ENCODE peak calls at places on chromosomes 12 and 14, in six cellular contexts. One of them, this sample, is unnamed.

GRCh38 chr14:78633747-78634146 is 463.6 kb downstream of the NRXN3 start:
- DNase-seq in astrocyte: no peak
- DNase-seq in GM12878: no peak
- DNase-seq in neuronal stem cell: peak
- DNase-seq in HCT116: no peak
- DNase-seq in IMR-90: no peak
- DNase-seq in this sample: no peak

GRCh38 chr12:123533672-123534643 is at the start of gene RILPL1:
- DNase-seq in HCT116: no peak
- DNase-seq in GM12878: no peak
- DNase-seq in neuronal stem cell: peak
- DNase-seq in IMR-90: peak
- DNase-seq in astrocyte: peak
- DNase-seq in this sample: peak

GRCh38 chr14:53391156-53391555 is 238.0 kb upstream of the DDHD1 start:
- DNase-seq in HCT116: peak
- DNase-seq in GM12878: no peak
- DNase-seq in astrocyte: peak
- DNase-seq in neuronal stem cell: no peak
- DNase-seq in IMR-90: peak
- DNase-seq in this sample: no peak

GRCh38 chr14:91394105-91395081 is 23.2 kb downstream of the CCDC88C start:
- DNase-seq in GM12878: no peak
- DNase-seq in HCT116: no peak
- DNase-seq in astrocyte: no peak
- DNase-seq in IMR-90: no peak
- DNase-seq in neuronal stem cell: no peak
- DNase-seq in this sample: no peak

GRCh38 chr14:90552465-90553297 is 155.9 kb downstream of the CALM1 start:
- DNase-seq in IMR-90: no peak
- DNase-seq in GM12878: no peak
- DNase-seq in HCT116: no peak
- DNase-seq in astrocyte: no peak
- DNase-seq in neuronal stem cell: no peak
- DNase-seq in this sample: no peak

GRCh38 chr14:103317976-103318580 is 16.0 kb upstream of the EIF5 start:
- DNase-seq in GM12878: no peak
- DNase-seq in astrocyte: no peak
- DNase-seq in neuronal stem cell: no peak
- DNase-seq in IMR-90: no peak
- DNase-seq in HCT116: no peak
- DNase-seq in this sample: no peak

GRCh38 chr14:89858084-89858483 is 96.4 kb downstream of the EFCAB11 start:
- DNase-seq in neuronal stem cell: no peak
- DNase-seq in IMR-90: no peak
- DNase-seq in GM12878: no peak
- DNase-seq in astrocyte: peak
- DNase-seq in HCT116: no peak
- DNase-seq in this sample: no peak

GRCh38 chr12:112747501-112747900 is 44.0 kb upstream of the RPH3A start:
- DNase-seq in HCT116: no peak
- DNase-seq in neuronal stem cell: no peak
- DNase-seq in astrocyte: no peak
- DNase-seq in IMR-90: no peak
- DNase-seq in GM12878: no peak
- DNase-seq in this sample: no peak

GRCh38 chr12:3130053-3130805 is 53.0 kb downstream of the TSPAN9 start:
- DNase-seq in neuronal stem cell: no peak
- DNase-seq in HCT116: no peak
- DNase-seq in astrocyte: no peak
- DNase-seq in GM12878: no peak
- DNase-seq in IMR-90: peak
- DNase-seq in this sample: no peak

GRCh38 chr14:52042371-52043037 is 26.4 kb downstream of the NID2 start:
- DNase-seq in neuronal stem cell: no peak
- DNase-seq in IMR-90: no peak
- DNase-seq in GM12878: no peak
- DNase-seq in astrocyte: no peak
- DNase-seq in HCT116: no peak
- DNase-seq in this sample: no peak

GRCh38 chr12:8035440-8036010 is 3.0 kb downstream of the FOXJ2 start:
- DNase-seq in HCT116: no peak
- DNase-seq in GM12878: no peak
- DNase-seq in astrocyte: peak
- DNase-seq in IMR-90: peak
- DNase-seq in neuronal stem cell: no peak
- DNase-seq in this sample: no peak

GRCh38 chr14:21993070-21993469 is 319.5 kb upstream of the OR4E1 start:
- DNase-seq in astrocyte: no peak
- DNase-seq in IMR-90: no peak
- DNase-seq in neuronal stem cell: no peak
- DNase-seq in HCT116: no peak
- DNase-seq in GM12878: no peak
- DNase-seq in this sample: no peak

GRCh38 chr14:75837151-75837787 is 144.5 kb downstream of the TGFB3 start:
- DNase-seq in HCT116: no peak
- DNase-seq in astrocyte: no peak
- DNase-seq in neuronal stem cell: no peak
- DNase-seq in GM12878: no peak
- DNase-seq in IMR-90: no peak
- DNase-seq in this sample: no peak

GRCh38 chr14:104282332-104283196 is 144.2 kb downstream of the KIF26A start:
- DNase-seq in GM12878: no peak
- DNase-seq in astrocyte: no peak
- DNase-seq in IMR-90: no peak
- DNase-seq in HCT116: no peak
- DNase-seq in neuronal stem cell: no peak
- DNase-seq in this sample: peak

GRCh38 chr12:111406474-111407370 is 999 bp downstream of the SH2B3 start:
- DNase-seq in GM12878: no peak
- DNase-seq in IMR-90: no peak
- DNase-seq in HCT116: no peak
- DNase-seq in neuronal stem cell: no peak
- DNase-seq in astrocyte: no peak
- DNase-seq in this sample: peak

GRCh38 chr12:12210983-12211382 is 55.9 kb downstream of the LRP6 start:
- DNase-seq in neuronal stem cell: no peak
- DNase-seq in HCT116: no peak
- DNase-seq in astrocyte: no peak
- DNase-seq in IMR-90: no peak
- DNase-seq in GM12878: no peak
- DNase-seq in this sample: no peak

GRCh38 chr12:31896514-31897039 is 62.6 kb upstream of the RESF1 start:
- DNase-seq in neuronal stem cell: no peak
- DNase-seq in GM12878: peak
- DNase-seq in HCT116: no peak
- DNase-seq in astrocyte: peak
- DNase-seq in IMR-90: peak
- DNase-seq in this sample: peak

GRCh38 chr14:25041898-25042297 is 8.0 kb downstream of the STXBP6 start:
- DNase-seq in neuronal stem cell: no peak
- DNase-seq in GM12878: no peak
- DNase-seq in IMR-90: no peak
- DNase-seq in HCT116: no peak
- DNase-seq in astrocyte: peak
- DNase-seq in this sample: no peak

GRCh38 chr14:92105845-92106094 is 612 bp downstream of the ATXN3 start:
- DNase-seq in HCT116: no peak
- DNase-seq in neuronal stem cell: peak
- DNase-seq in IMR-90: no peak
- DNase-seq in GM12878: no peak
- DNase-seq in astrocyte: peak
- DNase-seq in this sample: peak

GRCh38 chr12:130826151-130826801 is 12.8 kb downstream of the STX2 start:
- DNase-seq in IMR-90: peak
- DNase-seq in GM12878: no peak
- DNase-seq in neuronal stem cell: no peak
- DNase-seq in HCT116: no peak
- DNase-seq in astrocyte: peak
- DNase-seq in this sample: peak

GRCh38 chr14:68970096-68970612 is 8.9 kb downstream of the ACTN1 start:
- DNase-seq in neuronal stem cell: no peak
- DNase-seq in IMR-90: no peak
- DNase-seq in astrocyte: no peak
- DNase-seq in HCT116: no peak
- DNase-seq in GM12878: no peak
- DNase-seq in this sample: no peak

GRCh38 chr12:26939192-26939832 is 1.0 kb downstream of the FGFR1OP2 start:
- DNase-seq in HCT116: no peak
- DNase-seq in GM12878: peak
- DNase-seq in astrocyte: no peak
- DNase-seq in IMR-90: peak
- DNase-seq in neuronal stem cell: no peak
- DNase-seq in this sample: no peak

GRCh38 chr12:75909714-75910451 is 121.7 kb downstream of the PHLDA1 start:
- DNase-seq in IMR-90: no peak
- DNase-seq in neuronal stem cell: no peak
- DNase-seq in astrocyte: no peak
- DNase-seq in GM12878: no peak
- DNase-seq in HCT116: no peak
- DNase-seq in this sample: no peak

GRCh38 chr12:63276537-63277365 is 125.8 kb upstream of the AVPR1A start:
- DNase-seq in HCT116: peak
- DNase-seq in neuronal stem cell: peak
- DNase-seq in astrocyte: no peak
- DNase-seq in GM12878: no peak
- DNase-seq in IMR-90: peak
- DNase-seq in this sample: peak

GRCh38 chr12:11801643-11802042 is 152.2 kb downstream of the ETV6 start:
- DNase-seq in neuronal stem cell: no peak
- DNase-seq in IMR-90: no peak
- DNase-seq in HCT116: no peak
- DNase-seq in GM12878: no peak
- DNase-seq in astrocyte: no peak
- DNase-seq in this sample: no peak

GRCh38 chr14:52607061-52607460 is 54.4 kb downstream of the GPR137C start:
- DNase-seq in astrocyte: no peak
- DNase-seq in IMR-90: no peak
- DNase-seq in GM12878: no peak
- DNase-seq in HCT116: no peak
- DNase-seq in neuronal stem cell: no peak
- DNase-seq in this sample: no peak

GRCh38 chr14:102150636-102151195 is 11.0 kb downstream of the WDR20 start:
- DNase-seq in HCT116: no peak
- DNase-seq in neuronal stem cell: no peak
- DNase-seq in GM12878: no peak
- DNase-seq in astrocyte: peak
- DNase-seq in IMR-90: no peak
- DNase-seq in this sample: no peak

GRCh38 chr14:105397350-105397931 is 897 bp upstream of the TEX22 start:
- DNase-seq in GM12878: no peak
- DNase-seq in IMR-90: no peak
- DNase-seq in astrocyte: no peak
- DNase-seq in HCT116: no peak
- DNase-seq in neuronal stem cell: no peak
- DNase-seq in this sample: no peak
- H3K9ac ChIP-seq in GM12878: peak
- H3K9ac ChIP-seq in IMR-90: no peak
- H3K9ac ChIP-seq in astrocyte: peak
- H3K9ac ChIP-seq in HCT116: peak
- H3K9ac ChIP-seq in neuronal stem cell: no peak
- H3K9ac ChIP-seq in this sample: peak

DNA sequence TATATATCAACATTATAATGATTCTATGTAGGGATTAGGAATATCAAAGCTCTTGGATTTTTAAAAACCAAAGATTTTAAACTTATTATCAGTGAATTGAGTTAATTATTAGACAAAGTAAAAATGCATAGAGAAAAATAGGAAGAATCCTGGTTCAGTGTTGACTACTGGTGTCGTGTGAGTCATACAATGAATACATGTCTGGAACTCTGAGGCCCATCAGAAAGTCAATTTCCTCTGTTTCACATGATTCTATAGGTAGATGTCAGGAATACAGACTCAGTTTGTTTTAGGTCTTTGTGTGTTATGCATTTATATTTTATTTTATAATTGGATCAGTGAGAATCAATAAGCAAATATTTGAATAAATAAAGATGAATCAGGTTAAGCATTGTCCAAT is 84.5 kb upstream of the RTL1 start:
- DNase-seq in neuronal stem cell: no peak
- DNase-seq in IMR-90: peak
- DNase-seq in GM12878: no peak
- DNase-seq in HCT116: peak
- DNase-seq in astrocyte: no peak
- DNase-seq in this sample: no peak
- H3K27ac ChIP-seq in neuronal stem cell: no peak
- H3K27ac ChIP-seq in IMR-90: no peak
- H3K27ac ChIP-seq in GM12878: no peak
- H3K27ac ChIP-seq in HCT116: peak
- H3K27ac ChIP-seq in astrocyte: peak
- H3K27ac ChIP-seq in this sample: no peak

DNA sequence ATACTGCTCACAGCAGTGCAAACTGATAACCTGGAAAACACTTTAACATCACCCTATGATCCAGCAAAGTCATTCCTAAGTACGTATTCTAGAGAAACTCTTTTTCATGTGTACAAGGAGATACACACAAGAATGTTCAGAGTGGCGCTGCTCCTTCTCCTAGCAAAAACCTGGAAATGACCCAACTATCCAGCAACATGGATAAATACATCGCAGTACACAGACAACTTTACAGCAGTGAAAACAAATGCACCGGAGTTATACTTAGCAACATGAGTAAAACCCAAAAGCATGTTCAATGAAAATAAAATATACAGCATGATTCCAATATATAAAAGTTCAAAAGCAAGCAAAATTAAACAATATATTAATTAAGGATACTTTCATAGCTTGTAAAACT is 18.7 kb downstream of the SART3 start:
- DNase-seq in IMR-90: peak
- DNase-seq in GM12878: no peak
- DNase-seq in neuronal stem cell: no peak
- DNase-seq in HCT116: no peak
- DNase-seq in astrocyte: no peak
- DNase-seq in this sample: no peak
- H3K4me3 ChIP-seq in IMR-90: no peak
- H3K4me3 ChIP-seq in GM12878: no peak
- H3K4me3 ChIP-seq in neuronal stem cell: no peak
- H3K4me3 ChIP-seq in HCT116: no peak
- H3K4me3 ChIP-seq in astrocyte: no peak
- H3K4me3 ChIP-seq in this sample: no peak

GRCh38 chr12:6373022-6373787 is 2.2 kb downstream of the SCNN1A start:
- DNase-seq in IMR-90: no peak
- DNase-seq in neuronal stem cell: no peak
- DNase-seq in GM12878: no peak
- DNase-seq in HCT116: peak
- DNase-seq in astrocyte: no peak
- DNase-seq in this sample: peak
- H3K9ac ChIP-seq in IMR-90: peak
- H3K9ac ChIP-seq in neuronal stem cell: no peak
- H3K9ac ChIP-seq in GM12878: no peak
- H3K9ac ChIP-seq in HCT116: peak
- H3K9ac ChIP-seq in astrocyte: peak
- H3K9ac ChIP-seq in this sample: peak

GRCh38 chr14:55593698-55594097 is 13.7 kb downstream of the KTN1 start:
- DNase-seq in IMR-90: no peak
- DNase-seq in HCT116: no peak
- DNase-seq in astrocyte: no peak
- DNase-seq in GM12878: no peak
- DNase-seq in neuronal stem cell: no peak
- DNase-seq in this sample: peak
- H3K27ac ChIP-seq in IMR-90: no peak
- H3K27ac ChIP-seq in HCT116: no peak
- H3K27ac ChIP-seq in astrocyte: no peak
- H3K27ac ChIP-seq in GM12878: no peak
- H3K27ac ChIP-seq in neuronal stem cell: peak
- H3K27ac ChIP-seq in this sample: peak